ENCODE peak calls at places on chromosomes 6 and 20, in six cellular contexts. Z is endothelial cell; B is activated T-helper 1 cell treated with anti-CD3 and anti-CD28 coated beads, Interleukin-12 subunit alpha, Interleukin-12 subunit beta, Interleukin-2, Interleukin-4 antibody, amounts not matched to agents 30 ng/mL and 10 ng/mL and 1 ng/mL, durations not matched to agents 14 hours and 24 hours and 36 hours; K is OCI-LY7; U is GM23248; C is neural crest cell. T is an unnamed sample.

GRCh38 chr20:23362392-23363256 is 642 bp downstream of the GZF1 start:
- DNase-seq in B (peak; percentile 25), U (peak; percentile 74), C (no peak), Z (peak; percentile 48), K (peak; percentile 61), T (no peak)

GRCh38 chr20:32534661-32535240 is 50.4 kb downstream of the NOL4L start:
- DNase-seq in Z (no peak), U (no peak), K (peak; percentile 57), B (peak; percentile 39), C (no peak), T (no peak)

GRCh38 chr6:109623288-109623687 is 67.7 kb downstream of the AK9 start:
- DNase-seq in K (no peak), Z (no peak), C (no peak), U (peak; percentile 2), B (no peak), T (no peak)

GRCh38 chr6:78460711-78461110 is 406.6 kb upstream of the IRAK1BP1 start:
- DNase-seq in K (no peak), C (no peak), U (no peak), Z (no peak), B (no peak), T (no peak)

GRCh38 chr20:35618372-35619131 is 2.9 kb downstream of the SPAG4 start:
- DNase-seq in B (no peak), U (peak; percentile 62), C (no peak), Z (peak; percentile 24), K (peak; percentile 58), T (no peak)

GRCh38 chr6:139577991-139578604 is 203.7 kb upstream of the CITED2 start:
- DNase-seq in Z (no peak), C (no peak), B (no peak), U (peak; percentile 95), K (no peak), T (no peak)

GRCh38 chr6:54865091-54865631 is 18.6 kb downstream of the FAM83B start:
- DNase-seq in C (no peak), U (no peak), K (no peak), B (no peak), Z (no peak), T (no peak)

GRCh38 chr6:455006-455585 is 63.5 kb downstream of the IRF4 start:
- DNase-seq in K (no peak), U (no peak), Z (no peak), C (no peak), B (no peak), T (no peak)

GRCh38 chr6:89432875-89433636 is at the start of gene ANKRD6:
- DNase-seq in Z (peak; percentile 95), B (peak; percentile 80), C (peak; percentile 87), U (peak; percentile 67), K (peak; percentile 79), T (peak; percentile 28)

GRCh38 chr6:39430446-39430845 is 107.9 kb upstream of the KCNK16 start:
- DNase-seq in K (no peak), B (no peak), C (no peak), U (peak; percentile 11), Z (no peak), T (no peak)

GRCh38 chr20:4711511-4711910 is 10.2 kb upstream of the PRND start:
- DNase-seq in K (no peak), C (no peak), Z (no peak), U (no peak), B (no peak), T (no peak)

GRCh38 chr6:169185011-169185521 is 68.6 kb downstream of the THBS2 start:
- DNase-seq in Z (no peak), C (no peak), K (no peak), U (no peak), B (no peak), T (no peak)

GRCh38 chr20:63835031-63835858 is 4.2 kb upstream of the ZBTB46 start:
- DNase-seq in K (no peak), C (peak; percentile 68), B (no peak), Z (peak; percentile 87), U (peak; percentile 99), T (peak; percentile 90)

GRCh38 chr6:9128970-9129369 is 693.6 kb upstream of the SLC35B3 start:
- DNase-seq in B (no peak), K (no peak), C (no peak), Z (no peak), U (no peak), T (no peak)

GRCh38 chr6:19399406-19399805 is 437.8 kb upstream of the ID4 start:
- DNase-seq in B (no peak), C (no peak), K (no peak), Z (no peak), U (peak; percentile 57), T (no peak)

GRCh38 chr6:30411515-30412207 is 66.7 kb downstream of the RPP21 start:
- DNase-seq in B (peak; percentile 44), K (peak; percentile 57), Z (peak; percentile 61), U (peak; percentile 57), C (peak; percentile 55), T (peak; percentile 61)

GRCh38 chr20:11451793-11452291 is 465.9 kb upstream of the BTBD3 start:
- DNase-seq in K (no peak), U (no peak), B (no peak), C (no peak), Z (no peak), T (peak; percentile 26)

GRCh38 chr6:45724511-45724910 is 291.1 kb downstream of the CLIC5 start:
- DNase-seq in Z (no peak), U (peak; percentile 68), B (no peak), C (no peak), K (no peak), T (peak; percentile 26)

GRCh38 chr6:155324172-155324571 is 9.9 kb upstream of the TFB1M start:
- DNase-seq in B (no peak), C (no peak), K (no peak), Z (no peak), U (no peak), T (no peak)

GRCh38 chr6:16160794-16161193 is 31.9 kb downstream of the MYLIP start:
- DNase-seq in K (no peak), C (no peak), Z (no peak), U (no peak), B (no peak), T (no peak)

GRCh38 chr6:2940010-2940850 is 31.1 kb downstream of the SERPINB6 start:
- DNase-seq in K (peak; percentile 25), Z (no peak), B (peak; percentile 78), C (no peak), U (no peak), T (no peak)

GRCh38 chr20:4171538-4172116 is 156.3 kb upstream of the RNF24 start:
- DNase-seq in C (no peak), U (peak; percentile 26), K (no peak), B (no peak), Z (no peak), T (no peak)

GRCh38 chr6:30075987-30076311 is 380 bp upstream of the RNF39 start:
- DNase-seq in B (no peak), Z (no peak), C (no peak), U (no peak), K (no peak), T (no peak)

GRCh38 chr6:41639556-41640371 is 1.5 kb downstream of the MDFI start:
- DNase-seq in B (no peak), Z (no peak), U (no peak), C (no peak), K (no peak), T (no peak)

GRCh38 chr20:59925894-59926293 is 7.5 kb downstream of the SYCP2 start:
- DNase-seq in C (no peak), B (no peak), U (no peak), Z (no peak), K (no peak), T (no peak)

GRCh38 chr6:87944541-87944954 is 103.1 kb upstream of the SPACA1 start:
- DNase-seq in C (no peak), U (peak; percentile 87), Z (no peak), B (no peak), K (peak; percentile 58), T (no peak)

GRCh38 chr20:58406422-58407001 is 17.5 kb downstream of the VAPB start:
- DNase-seq in C (no peak), K (no peak), B (no peak), Z (no peak), U (peak; percentile 42), T (no peak)

GRCh38 chr6:699319-699718 is 6.4 kb upstream of the EXOC2 start:
- DNase-seq in C (no peak), Z (no peak), K (no peak), B (no peak), U (no peak), T (no peak)

GRCh38 chr20:8673116-8673515 is 395.8 kb upstream of the PLCB4 start:
- DNase-seq in C (no peak), K (no peak), B (no peak), Z (no peak), U (no peak), T (no peak)

GRCh38 chr6:15874821-15875220 is 212.0 kb upstream of the DTNBP1 start:
- DNase-seq in B (no peak), U (peak; percentile 78), K (no peak), Z (no peak), C (no peak), T (no peak)

GRCh38 chr6:48212501-48212900 is 101.5 kb upstream of the PTCHD4 start:
- DNase-seq in C (no peak), Z (no peak), K (no peak), U (no peak), B (no peak), T (no peak)

GRCh38 chr6:34248727-34249468 is at the start of gene SMIM29:
- DNase-seq in K (peak; percentile 97), Z (peak; percentile 99), B (peak; percentile 96), U (peak; percentile 97), C (peak; percentile 99), T (peak; percentile 89)

GRCh38 chr6:27605401-27606342 is 132.8 kb upstream of the ZNF184 start:
- DNase-seq in C (peak; percentile 62), K (no peak), U (peak; percentile 84), Z (peak; percentile 66), B (no peak), T (peak; percentile 85)

GRCh38 chr20:50471231-50471630 is 39.0 kb upstream of the PTPN1 start:
- DNase-seq in B (no peak), C (no peak), K (no peak), U (no peak), Z (no peak), T (no peak)

GRCh38 chr6:12749531-12750379 is 33.2 kb downstream of the PHACTR1 start:
- DNase-seq in Z (peak; percentile 57), B (no peak), K (no peak), C (peak; percentile 28), U (peak; percentile 10), T (no peak)

GRCh38 chr6:163296835-163297519 is 117.5 kb upstream of the QKI start:
- DNase-seq in K (no peak), U (no peak), Z (no peak), B (no peak), C (no peak), T (no peak)

GRCh38 chr6:160007118-160007517 is 38.2 kb downstream of the IGF2R start:
- DNase-seq in K (no peak), B (no peak), U (no peak), C (no peak), Z (no peak), T (no peak)

T was measured in HCT116.